ENCODE peak calls at places on chromosomes 5 and 9, in five cellular contexts. One of them, this sample, is unnamed.

GRCh38 chr9:76472925-76473324 is 13.9 kb downstream of the GCNT1 start:
- DNase-seq in MG63: no peak
- DNase-seq in activated CD4-positive, alpha-beta T cell treated with anti-CD3 and anti-CD28 coated beads, Interleukin-2, amount 10 ng/mL, durations not matched to agents 7 days and 5 days: no peak
- DNase-seq in CD4-positive, alpha-beta memory T cell: no peak
- DNase-seq in astrocyte of the spinal cord: peak
- DNase-seq in this sample: no peak

GRCh38 chr5:144167998-144168397 is 2.5 kb downstream of the YIPF5 start:
- DNase-seq in MG63: no peak
- DNase-seq in activated CD4-positive, alpha-beta T cell treated with anti-CD3 and anti-CD28 coated beads, Interleukin-2, amount 10 ng/mL, durations not matched to agents 7 days and 5 days: no peak
- DNase-seq in CD4-positive, alpha-beta memory T cell: no peak
- DNase-seq in astrocyte of the spinal cord: no peak
- DNase-seq in this sample: no peak

GRCh38 chr5:56876325-56876724 is 33.1 kb upstream of the SETD9 start:
- DNase-seq in MG63: no peak
- DNase-seq in activated CD4-positive, alpha-beta T cell treated with anti-CD3 and anti-CD28 coated beads, Interleukin-2, amount 10 ng/mL, durations not matched to agents 7 days and 5 days: no peak
- DNase-seq in CD4-positive, alpha-beta memory T cell: no peak
- DNase-seq in astrocyte of the spinal cord: no peak
- DNase-seq in this sample: no peak

GRCh38 chr9:959914-960313 is 16.5 kb upstream of the DMRT3 start:
- DNase-seq in MG63: no peak
- DNase-seq in activated CD4-positive, alpha-beta T cell treated with anti-CD3 and anti-CD28 coated beads, Interleukin-2, amount 10 ng/mL, durations not matched to agents 7 days and 5 days: no peak
- DNase-seq in CD4-positive, alpha-beta memory T cell: no peak
- DNase-seq in astrocyte of the spinal cord: no peak
- DNase-seq in this sample: no peak

GRCh38 chr9:27572918-27573698 is at the start of gene C9orf72:
- DNase-seq in MG63: peak
- DNase-seq in activated CD4-positive, alpha-beta T cell treated with anti-CD3 and anti-CD28 coated beads, Interleukin-2, amount 10 ng/mL, durations not matched to agents 7 days and 5 days: peak
- DNase-seq in CD4-positive, alpha-beta memory T cell: peak
- DNase-seq in astrocyte of the spinal cord: peak
- DNase-seq in this sample: peak

GRCh38 chr9:93159601-93160418 is 24.1 kb upstream of the WNK2 start:
- DNase-seq in MG63: peak
- DNase-seq in activated CD4-positive, alpha-beta T cell treated with anti-CD3 and anti-CD28 coated beads, Interleukin-2, amount 10 ng/mL, durations not matched to agents 7 days and 5 days: peak
- DNase-seq in CD4-positive, alpha-beta memory T cell: peak
- DNase-seq in astrocyte of the spinal cord: peak
- DNase-seq in this sample: peak

GRCh38 chr9:112348257-112348992 is 15.0 kb upstream of the PTBP3 start:
- DNase-seq in MG63: peak
- DNase-seq in activated CD4-positive, alpha-beta T cell treated with anti-CD3 and anti-CD28 coated beads, Interleukin-2, amount 10 ng/mL, durations not matched to agents 7 days and 5 days: peak
- DNase-seq in CD4-positive, alpha-beta memory T cell: peak
- DNase-seq in astrocyte of the spinal cord: peak
- DNase-seq in this sample: peak

GRCh38 chr9:21744320-21744719 is 58.1 kb upstream of the MTAP start:
- DNase-seq in MG63: no peak
- DNase-seq in activated CD4-positive, alpha-beta T cell treated with anti-CD3 and anti-CD28 coated beads, Interleukin-2, amount 10 ng/mL, durations not matched to agents 7 days and 5 days: no peak
- DNase-seq in CD4-positive, alpha-beta memory T cell: no peak
- DNase-seq in astrocyte of the spinal cord: no peak
- DNase-seq in this sample: no peak

GRCh38 chr5:147965712-147966111 is 59.4 kb upstream of the C5orf46 start:
- DNase-seq in MG63: no peak
- DNase-seq in activated CD4-positive, alpha-beta T cell treated with anti-CD3 and anti-CD28 coated beads, Interleukin-2, amount 10 ng/mL, durations not matched to agents 7 days and 5 days: no peak
- DNase-seq in CD4-positive, alpha-beta memory T cell: no peak
- DNase-seq in astrocyte of the spinal cord: no peak
- DNase-seq in this sample: no peak

GRCh38 chr5:169412858-169413257 is 111.9 kb upstream of the SLIT3 start:
- DNase-seq in MG63: no peak
- DNase-seq in activated CD4-positive, alpha-beta T cell treated with anti-CD3 and anti-CD28 coated beads, Interleukin-2, amount 10 ng/mL, durations not matched to agents 7 days and 5 days: no peak
- DNase-seq in CD4-positive, alpha-beta memory T cell: no peak
- DNase-seq in astrocyte of the spinal cord: no peak
- DNase-seq in this sample: no peak

GRCh38 chr5:141878186-141878770 is at the start of gene PCDH1:
- DNase-seq in MG63: peak
- DNase-seq in activated CD4-positive, alpha-beta T cell treated with anti-CD3 and anti-CD28 coated beads, Interleukin-2, amount 10 ng/mL, durations not matched to agents 7 days and 5 days: peak
- DNase-seq in CD4-positive, alpha-beta memory T cell: no peak
- DNase-seq in astrocyte of the spinal cord: peak
- DNase-seq in this sample: peak

GRCh38 chr9:92749071-92749933 is 15.3 kb downstream of the BICD2 start:
- DNase-seq in MG63: peak
- DNase-seq in activated CD4-positive, alpha-beta T cell treated with anti-CD3 and anti-CD28 coated beads, Interleukin-2, amount 10 ng/mL, durations not matched to agents 7 days and 5 days: no peak
- DNase-seq in CD4-positive, alpha-beta memory T cell: no peak
- DNase-seq in astrocyte of the spinal cord: no peak
- DNase-seq in this sample: peak

GRCh38 chr9:122265265-122265900 is 701 bp downstream of the MRRF start:
- DNase-seq in MG63: no peak
- DNase-seq in activated CD4-positive, alpha-beta T cell treated with anti-CD3 and anti-CD28 coated beads, Interleukin-2, amount 10 ng/mL, durations not matched to agents 7 days and 5 days: peak
- DNase-seq in CD4-positive, alpha-beta memory T cell: peak
- DNase-seq in astrocyte of the spinal cord: peak
- DNase-seq in this sample: peak

GRCh38 chr5:179509239-179509638 is 41.1 kb upstream of the RUFY1 start:
- DNase-seq in MG63: no peak
- DNase-seq in activated CD4-positive, alpha-beta T cell treated with anti-CD3 and anti-CD28 coated beads, Interleukin-2, amount 10 ng/mL, durations not matched to agents 7 days and 5 days: no peak
- DNase-seq in CD4-positive, alpha-beta memory T cell: no peak
- DNase-seq in astrocyte of the spinal cord: no peak
- DNase-seq in this sample: no peak

GRCh38 chr9:135963338-135963737 is 2.2 kb upstream of the UBAC1 start:
- DNase-seq in MG63: no peak
- DNase-seq in activated CD4-positive, alpha-beta T cell treated with anti-CD3 and anti-CD28 coated beads, Interleukin-2, amount 10 ng/mL, durations not matched to agents 7 days and 5 days: no peak
- DNase-seq in CD4-positive, alpha-beta memory T cell: no peak
- DNase-seq in astrocyte of the spinal cord: no peak
- DNase-seq in this sample: no peak

GRCh38 chr5:164518049-164518740 is 1012.8 kb downstream of the MAT2B start:
- DNase-seq in MG63: no peak
- DNase-seq in activated CD4-positive, alpha-beta T cell treated with anti-CD3 and anti-CD28 coated beads, Interleukin-2, amount 10 ng/mL, durations not matched to agents 7 days and 5 days: no peak
- DNase-seq in CD4-positive, alpha-beta memory T cell: no peak
- DNase-seq in astrocyte of the spinal cord: no peak
- DNase-seq in this sample: no peak

GRCh38 chr5:129672006-129672405 is 75.9 kb upstream of the MINAR2 start:
- DNase-seq in MG63: no peak
- DNase-seq in activated CD4-positive, alpha-beta T cell treated with anti-CD3 and anti-CD28 coated beads, Interleukin-2, amount 10 ng/mL, durations not matched to agents 7 days and 5 days: no peak
- DNase-seq in CD4-positive, alpha-beta memory T cell: no peak
- DNase-seq in astrocyte of the spinal cord: no peak
- DNase-seq in this sample: no peak

GRCh38 chr5:98827161-98827560 is 53.7 kb downstream of the RGMB start:
- DNase-seq in MG63: no peak
- DNase-seq in activated CD4-positive, alpha-beta T cell treated with anti-CD3 and anti-CD28 coated beads, Interleukin-2, amount 10 ng/mL, durations not matched to agents 7 days and 5 days: no peak
- DNase-seq in CD4-positive, alpha-beta memory T cell: no peak
- DNase-seq in astrocyte of the spinal cord: peak
- DNase-seq in this sample: peak

GRCh38 chr5:139817970-139818369 is 22.4 kb downstream of the PSD2 start:
- DNase-seq in MG63: no peak
- DNase-seq in activated CD4-positive, alpha-beta T cell treated with anti-CD3 and anti-CD28 coated beads, Interleukin-2, amount 10 ng/mL, durations not matched to agents 7 days and 5 days: no peak
- DNase-seq in CD4-positive, alpha-beta memory T cell: no peak
- DNase-seq in astrocyte of the spinal cord: no peak
- DNase-seq in this sample: no peak

GRCh38 chr5:142426129-142426641 is 101.4 kb upstream of the SPRY4 start:
- DNase-seq in MG63: peak
- DNase-seq in activated CD4-positive, alpha-beta T cell treated with anti-CD3 and anti-CD28 coated beads, Interleukin-2, amount 10 ng/mL, durations not matched to agents 7 days and 5 days: peak
- DNase-seq in CD4-positive, alpha-beta memory T cell: peak
- DNase-seq in astrocyte of the spinal cord: peak
- DNase-seq in this sample: no peak

GRCh38 chr5:53067641-53068040 is 41.9 kb downstream of the MOCS2 start:
- DNase-seq in MG63: no peak
- DNase-seq in activated CD4-positive, alpha-beta T cell treated with anti-CD3 and anti-CD28 coated beads, Interleukin-2, amount 10 ng/mL, durations not matched to agents 7 days and 5 days: no peak
- DNase-seq in CD4-positive, alpha-beta memory T cell: no peak
- DNase-seq in astrocyte of the spinal cord: peak
- DNase-seq in this sample: no peak

GRCh38 chr9:89956907-89957306 is 352.1 kb downstream of the GADD45G start:
- DNase-seq in MG63: no peak
- DNase-seq in activated CD4-positive, alpha-beta T cell treated with anti-CD3 and anti-CD28 coated beads, Interleukin-2, amount 10 ng/mL, durations not matched to agents 7 days and 5 days: no peak
- DNase-seq in CD4-positive, alpha-beta memory T cell: no peak
- DNase-seq in astrocyte of the spinal cord: no peak
- DNase-seq in this sample: no peak

GRCh38 chr5:109707531-109707930 is 17.8 kb downstream of the MAN2A1 start:
- DNase-seq in MG63: no peak
- DNase-seq in activated CD4-positive, alpha-beta T cell treated with anti-CD3 and anti-CD28 coated beads, Interleukin-2, amount 10 ng/mL, durations not matched to agents 7 days and 5 days: no peak
- DNase-seq in CD4-positive, alpha-beta memory T cell: no peak
- DNase-seq in astrocyte of the spinal cord: no peak
- DNase-seq in this sample: no peak

GRCh38 chr5:89343666-89344065 is 460.7 kb upstream of the MEF2C start:
- DNase-seq in MG63: no peak
- DNase-seq in activated CD4-positive, alpha-beta T cell treated with anti-CD3 and anti-CD28 coated beads, Interleukin-2, amount 10 ng/mL, durations not matched to agents 7 days and 5 days: no peak
- DNase-seq in CD4-positive, alpha-beta memory T cell: no peak
- DNase-seq in astrocyte of the spinal cord: peak
- DNase-seq in this sample: peak

GRCh38 chr9:129889461-129889935 is 54.2 kb downstream of the USP20 start:
- DNase-seq in MG63: no peak
- DNase-seq in activated CD4-positive, alpha-beta T cell treated with anti-CD3 and anti-CD28 coated beads, Interleukin-2, amount 10 ng/mL, durations not matched to agents 7 days and 5 days: peak
- DNase-seq in CD4-positive, alpha-beta memory T cell: peak
- DNase-seq in astrocyte of the spinal cord: no peak
- DNase-seq in this sample: no peak